ENCODE peak calls at places on chromosomes 5 and 9, in six cellular contexts. P is activated naive CD8-positive, alpha-beta T cell treated with anti-CD3 and anti-CD28 coated beads, Interleukin-2, amount 50 U/mL, for 24 hours; K is heart left ventricle; E is NCI-H460; W is hepatocyte; I is iris pigment epithelial cell. C is an unnamed sample.
A peak's percentile ranks its signal among the peaks of the same experiment; 100 is the strongest.

GRCh38 chr5:177362871-177363507 is 5.3 kb downstream of the RGS14 start:
- DNase-seq in P (peak; percentile 77), K (peak; percentile 54), E (peak; percentile 30), W (peak; percentile 82), I (no peak), C (no peak)

GRCh38 chr5:159184236-159184635 is 25.1 kb downstream of the RNF145 start:
- DNase-seq in P (no peak), K (no peak), E (no peak), W (no peak), I (no peak), C (no peak)

GRCh38 chr5:1670342-1670741 is 129.3 kb downstream of the MRPL36 start:
- DNase-seq in P (no peak), K (no peak), E (no peak), W (no peak), I (peak; percentile 38), C (peak; percentile 19)

GRCh38 chr9:123327697-123328100 is 28.3 kb upstream of the CRB2 start:
- DNase-seq in P (no peak), K (no peak), E (no peak), W (peak; percentile 54), I (no peak), C (peak; percentile 47)

GRCh38 chr5:127290019-127290945 is at the start of gene MEGF10:
- DNase-seq in P (peak; percentile 56), K (no peak), E (peak; percentile 7), W (peak; percentile 71), I (peak; percentile 48), C (no peak)

GRCh38 chr9:130556396-130557076 is 22.8 kb upstream of the FUBP3 start:
- DNase-seq in P (no peak), K (no peak), E (no peak), W (no peak), I (no peak), C (no peak)

GRCh38 chr5:138817241-138817640 is 57.9 kb downstream of the LRRTM2 start:
- DNase-seq in P (no peak), K (no peak), E (no peak), W (no peak), I (no peak), C (no peak)

GRCh38 chr5:151357792-151358191 is 10.4 kb upstream of the SLC36A2 start:
- DNase-seq in P (no peak), K (no peak), E (no peak), W (no peak), I (peak; percentile 38), C (peak; percentile 77)

GRCh38 chr9:37209431-37210386 is 89.3 kb downstream of the ZCCHC7 start:
- DNase-seq in P (no peak), K (no peak), E (no peak), W (no peak), I (no peak), C (no peak)

GRCh38 chr5:1480217-1480616 is 35.0 kb upstream of the SLC6A3 start:
- DNase-seq in P (no peak), K (peak; percentile 67), E (peak; percentile 9), W (no peak), I (peak; percentile 43), C (no peak)

GRCh38 chr9:22054076-22054475 is 45.0 kb upstream of the CDKN2B start:
- DNase-seq in P (no peak), K (no peak), E (no peak), W (no peak), I (peak; percentile 93), C (no peak)

GRCh38 chr9:133767008-133767407 is 28.9 kb upstream of the SARDH start:
- DNase-seq in P (no peak), K (no peak), E (no peak), W (no peak), I (no peak), C (no peak)

C was measured in renal cortical epithelial cell.